ENCODE peak calls at places on chromosomes 11 and 22, in nine cellular contexts. X is endothelial cell of umbilical vein, S is nephron progenitor cell, V is heart left ventricle, H is AG09319, F is spleen, O is K562, E is fibroblast of mammary gland, W is omental fat pad. Z is an unnamed sample.

GRCh38 chr11:64089915-64090810 is 54.4 kb downstream of the FLRT1 start:
- DNase-seq in S (no peak), F (no peak), H (no peak), X (no peak), W (no peak), V (no peak), E (no peak), O (no peak), Z (no peak)

GRCh38 chr11:74417860-74418508 is 19.8 kb upstream of the PGM2L1 start:
- DNase-seq in E (no peak), H (no peak), X (peak), F (no peak), O (no peak), V (no peak), W (no peak), S (peak), Z (no peak)

GRCh38 chr22:43820671-43821305 is 8.7 kb upstream of the EFCAB6 start:
- DNase-seq in E (no peak), H (no peak), O (no peak), X (no peak), F (no peak), V (peak), S (no peak), W (no peak), Z (no peak)

GRCh38 chr22:30260682-30261081 is 6.0 kb downstream of the OSM start:
- DNase-seq in S (no peak), E (no peak), F (no peak), V (no peak), O (no peak), X (no peak), W (no peak), H (no peak), Z (no peak)

GRCh38 chr11:107472966-107473365 is 15.3 kb upstream of the CWF19L2 start:
- DNase-seq in V (no peak), X (no peak), H (no peak), O (no peak), F (no peak), E (no peak), S (no peak), W (no peak), Z (no peak)

GRCh38 chr11:128367573-128367972 is 219.8 kb downstream of the ETS1 start:
- DNase-seq in X (no peak), E (no peak), F (no peak), H (no peak), S (no peak), O (no peak), W (no peak), V (no peak), Z (no peak)

GRCh38 chr11:90343670-90344069 is 120.8 kb upstream of the CHORDC1 start:
- DNase-seq in H (no peak), E (no peak), V (no peak), X (no peak), W (no peak), F (no peak), S (no peak), O (no peak), Z (no peak)

GRCh38 chr22:30605449-30606110 is 1.4 kb upstream of the TCN2 start:
- DNase-seq in S (peak), X (peak), F (no peak), E (peak), H (no peak), W (peak), V (no peak), O (peak), Z (no peak)

GRCh38 chr11:121706884-121707283 is 254.1 kb upstream of the SORL1-AS1 start:
- DNase-seq in V (no peak), W (no peak), E (no peak), S (no peak), O (no peak), F (no peak), X (no peak), H (no peak), Z (no peak)

GRCh38 chr11:35148163-35148562 is 9.2 kb downstream of the CD44 start:
- DNase-seq in E (no peak), H (no peak), O (no peak), S (no peak), F (no peak), W (no peak), V (no peak), X (no peak), Z (no peak)

GRCh38 chr11:19648321-19648720 is 64.3 kb upstream of the NAV2 start:
- DNase-seq in O (no peak), E (no peak), W (no peak), X (no peak), V (no peak), S (no peak), H (no peak), F (no peak), Z (no peak)

GRCh38 chr11:123548774-123549173 is 105.7 kb downstream of the SCN3B start:
- DNase-seq in O (no peak), V (no peak), S (no peak), F (no peak), W (no peak), E (no peak), X (no peak), H (no peak), Z (no peak)

GRCh38 chr11:123246749-123247497 is 51.9 kb upstream of the CLMP start:
- DNase-seq in H (peak), F (peak), S (peak), E (peak), V (peak), O (peak), X (peak), W (peak), Z (no peak)

GRCh38 chr11:3128356-3129180 is 36.5 kb downstream of the OSBPL5 start:
- DNase-seq in X (no peak), V (peak), S (no peak), O (no peak), F (peak), E (no peak), W (no peak), H (no peak), Z (no peak)

GRCh38 chr22:43506487-43506886 is 94.7 kb downstream of the MPPED1 start:
- DNase-seq in E (no peak), V (no peak), O (no peak), H (no peak), W (no peak), F (no peak), X (no peak), S (no peak), Z (no peak)

GRCh38 chr22:23537421-23537820 is 42.7 kb downstream of the IGLL1 start:
- DNase-seq in H (no peak), E (no peak), X (no peak), F (peak), W (no peak), O (no peak), S (no peak), V (no peak), Z (no peak)

GRCh38 chr11:120569903-120570302 is 58.4 kb downstream of the GRIK4 start:
- DNase-seq in E (no peak), X (no peak), V (no peak), F (peak), W (no peak), S (no peak), O (no peak), H (no peak), Z (no peak)

GRCh38 chr22:40720538-40721256 is 41.4 kb downstream of the MCHR1 start:
- DNase-seq in F (no peak), V (no peak), S (no peak), H (no peak), X (no peak), E (peak), W (no peak), O (no peak), Z (no peak)

GRCh38 chr22:36759481-36760159 is 16.3 kb downstream of the IFT27 start:
- DNase-seq in W (no peak), H (no peak), E (no peak), O (no peak), S (no peak), X (no peak), F (peak), V (no peak), Z (no peak)

GRCh38 chr11:77203901-77204755 is 76.1 kb downstream of the MYO7A start:
- DNase-seq in V (no peak), O (no peak), X (no peak), S (no peak), E (no peak), H (no peak), F (peak), W (no peak), Z (no peak)

GRCh38 chr11:44861829-44862545 is 88.7 kb downstream of the TP53I11 start:
- DNase-seq in E (peak), S (no peak), H (peak), V (peak), F (peak), O (peak), W (peak), X (peak), Z (peak)

GRCh38 chr11:83713701-83714100 is 427.5 kb upstream of the CCDC90B start:
- DNase-seq in F (no peak), O (no peak), S (no peak), W (peak), H (no peak), E (peak), X (no peak), V (no peak), Z (no peak)

GRCh38 chr11:17563248-17563647 is 16.2 kb downstream of the OTOG start:
- DNase-seq in E (no peak), W (no peak), F (no peak), S (no peak), H (no peak), O (no peak), X (no peak), V (no peak), Z (no peak)

GRCh38 chr11:17561111-17561415 is 14.0 kb downstream of the OTOG start:
- DNase-seq in X (no peak), H (no peak), O (no peak), F (no peak), E (no peak), S (no peak), W (no peak), V (no peak), Z (no peak)

GRCh38 chr11:17563961-17564686 is 17.1 kb downstream of the OTOG start:
- DNase-seq in X (no peak), W (no peak), V (no peak), H (no peak), O (no peak), S (no peak), E (no peak), F (no peak), Z (no peak)

GRCh38 chr11:17561466-17562001 is 14.5 kb downstream of the OTOG start:
- DNase-seq in H (no peak), W (no peak), F (no peak), S (no peak), V (no peak), E (no peak), O (no peak), X (no peak), Z (no peak)

DNA sequence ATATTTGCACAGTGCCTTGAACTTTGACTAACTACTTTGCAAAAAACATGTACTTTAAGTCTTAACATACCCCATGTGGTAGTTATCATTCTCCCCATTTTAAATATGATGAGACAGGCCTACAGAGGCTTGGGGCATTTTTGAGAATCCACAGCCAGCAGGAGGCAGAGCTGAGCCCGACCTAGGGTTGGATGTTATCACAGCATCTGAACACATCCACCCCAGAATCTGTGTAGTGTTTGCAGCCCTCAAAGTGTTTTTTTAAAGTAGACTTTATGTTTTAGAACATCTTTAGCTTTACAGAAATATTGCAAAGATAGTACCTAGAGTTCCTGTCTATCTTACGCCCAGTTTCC is 17.6 kb downstream of the OTOG start:
- DNase-seq in O (peak), F (no peak), X (no peak), H (no peak), V (no peak), E (no peak), W (no peak), S (no peak), Z (no peak)
- TF ChIP-seq CTCF in O (peak), F (no peak), X (peak), H (no peak), V (peak), E (peak), W (no peak), S (peak), Z (peak)

GRCh38 chr11:65425971-65426838 is 3.6 kb downstream of the NEAT1 start:
- DNase-seq in W (no peak), F (no peak), X (peak), S (no peak), O (no peak), H (no peak), E (peak), V (no peak), Z (no peak)

GRCh38 chr11:65423516-65424199 is 1.1 kb downstream of the NEAT1 start:
- DNase-seq in H (no peak), F (peak), X (peak), O (no peak), V (peak), E (peak), W (no peak), S (no peak), Z (no peak)

GRCh38 chr11:65426839-65427690 is 4.5 kb downstream of the NEAT1 start:
- DNase-seq in H (no peak), O (no peak), S (no peak), V (no peak), F (peak), W (peak), X (peak), E (peak), Z (no peak)

GRCh38 chr11:65424200-65425104 is 1.9 kb downstream of the NEAT1 start:
- DNase-seq in E (peak), O (peak), V (peak), S (no peak), H (no peak), W (peak), F (peak), X (peak), Z (no peak)

DNA sequence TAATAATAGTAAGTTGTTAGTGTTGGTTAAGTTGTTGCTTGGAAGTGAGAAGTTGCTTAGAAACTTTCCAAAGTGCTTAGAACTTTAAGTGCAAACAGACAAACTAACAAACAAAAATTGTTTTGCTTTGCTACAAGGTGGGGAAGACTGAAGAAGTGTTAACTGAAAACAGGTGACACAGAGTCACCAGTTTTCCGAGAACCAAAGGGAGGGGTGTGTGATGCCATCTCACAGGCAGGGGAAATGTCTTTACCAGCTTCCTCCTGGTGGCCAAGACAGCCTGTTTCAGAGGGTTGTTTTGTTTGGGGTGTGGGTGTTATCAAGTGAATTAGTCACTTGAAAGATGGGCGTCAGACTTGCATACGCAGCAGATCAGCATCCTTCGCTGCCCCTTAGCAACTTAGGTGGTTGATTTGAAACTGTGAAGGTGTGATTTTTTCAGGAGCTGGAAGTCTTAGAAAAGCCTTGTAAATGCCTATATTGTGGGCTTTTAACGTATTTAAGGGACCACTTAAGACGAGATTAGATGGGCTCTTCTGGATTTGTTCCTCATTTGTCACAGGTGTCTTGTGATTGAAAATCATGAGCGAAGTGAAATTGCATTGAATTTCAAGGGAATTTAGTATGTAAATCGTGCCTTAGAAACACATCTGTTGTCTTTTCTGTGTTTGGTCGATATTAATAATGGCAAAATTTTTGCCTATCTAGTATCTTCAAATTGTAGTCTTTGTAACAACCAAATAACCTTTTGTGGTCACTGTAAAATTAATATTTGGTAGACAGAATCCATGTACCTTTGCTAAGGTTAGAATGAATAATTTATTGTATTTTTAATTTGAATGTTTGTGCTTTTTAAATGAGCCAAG is 2.7 kb downstream of the NEAT1 start:
- DNase-seq in E (peak), X (peak), F (peak), H (no peak), V (peak), O (no peak), W (no peak), S (no peak), Z (no peak)
- TF ChIP-seq CTCF in E (no peak), X (no peak), F (peak), H (no peak), V (no peak), O (peak), W (no peak), S (no peak), Z (peak)

DNA sequence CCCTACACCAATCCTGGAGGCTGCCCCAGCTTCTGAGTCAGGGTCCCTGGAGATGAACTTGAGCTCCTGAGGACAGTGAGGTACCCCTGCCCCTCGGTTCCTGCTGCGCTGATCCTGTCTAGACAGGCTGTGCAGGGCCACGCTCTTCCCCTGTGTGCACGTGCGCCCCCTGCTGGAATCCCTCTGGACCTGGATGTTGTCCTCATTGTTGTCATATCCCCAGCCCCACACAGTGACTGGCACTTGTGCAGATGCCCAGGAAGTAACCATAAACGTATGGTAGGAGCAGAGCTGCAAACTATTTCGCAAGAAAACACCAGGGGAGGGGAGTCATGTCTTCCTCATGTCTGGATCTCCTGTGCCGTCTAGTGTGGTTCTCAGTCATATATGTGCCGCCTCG is 114.7 kb downstream of the CRYBB2 start:
- DNase-seq in V (peak), X (peak), O (peak), S (peak), W (no peak), H (no peak), F (no peak), E (peak), Z (no peak)
- TF ChIP-seq CTCF in V (peak), X (peak), O (peak), S (peak), W (no peak), H (peak), F (peak), E (peak), Z (peak)

DNA sequence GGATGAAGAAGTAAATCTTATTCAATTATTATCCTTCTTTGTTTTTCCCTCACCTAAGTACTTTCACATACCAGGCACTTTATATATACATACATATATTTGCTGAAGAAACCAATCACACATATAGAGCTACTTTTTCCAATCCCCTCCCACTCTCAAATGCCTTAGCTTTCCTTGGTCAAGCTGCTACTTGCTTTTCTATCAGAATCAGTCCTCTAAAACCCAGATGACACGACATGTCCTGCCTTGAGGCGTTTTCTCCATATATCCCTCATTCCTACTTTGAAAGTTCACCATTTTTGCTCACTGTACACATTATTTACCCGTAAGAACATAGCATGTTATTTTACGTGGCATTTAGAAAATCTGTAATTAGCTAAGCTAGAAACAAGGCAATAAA is 5.4 kb downstream of the RAB38 start:
- DNase-seq in H (no peak), F (no peak), O (no peak), V (no peak), S (no peak), X (no peak), E (no peak), W (no peak), Z (no peak)
- TF ChIP-seq CTCF in H (no peak), F (no peak), O (no peak), V (no peak), S (no peak), X (no peak), E (no peak), W (no peak), Z (no peak)

GRCh38 chr22:46262449-46263207 is 515 bp downstream of the PKDREJ start:
- DNase-seq in E (peak), V (peak), S (peak), F (peak), H (no peak), O (no peak), X (peak), W (no peak), Z (no peak)
- TF ChIP-seq CTCF in E (no peak), V (peak), S (peak), F (peak), H (no peak), O (no peak), X (peak), W (no peak), Z (peak)

GRCh38 chr11:27231519-27231918 is 131.5 kb downstream of the CCDC34 start:
- DNase-seq in H (no peak), S (no peak), O (no peak), E (no peak), V (no peak), W (no peak), X (no peak), F (no peak), Z (no peak)

GRCh38 chr11:27237641-27238040 is 125.4 kb downstream of the CCDC34 start:
- DNase-seq in E (no peak), S (peak), O (no peak), F (no peak), X (no peak), H (no peak), V (no peak), W (no peak), Z (no peak)

GRCh38 chr11:27233654-27234042 is 129.4 kb downstream of the CCDC34 start:
- DNase-seq in H (no peak), S (no peak), X (no peak), E (no peak), O (no peak), F (no peak), W (no peak), V (no peak), Z (no peak)

GRCh38 chr11:27234961-27235360 is 128.1 kb downstream of the CCDC34 start:
- DNase-seq in O (no peak), X (no peak), S (no peak), E (no peak), H (no peak), V (no peak), W (no peak), F (no peak), Z (no peak)

GRCh38 chr11:27234043-27234668 is 128.9 kb downstream of the CCDC34 start:
- DNase-seq in E (peak), H (peak), O (no peak), W (no peak), F (peak), V (peak), S (peak), X (no peak), Z (peak)
- TF ChIP-seq CTCF in E (peak), H (no peak), O (no peak), W (no peak), F (no peak), V (no peak), S (no peak), X (no peak), Z (peak)

GRCh38 chr11:8340299-8340698 is 76.6 kb upstream of the LMO1 start:
- DNase-seq in V (peak), H (no peak), S (no peak), W (no peak), X (no peak), F (no peak), E (no peak), O (no peak), Z (no peak)
- TF ChIP-seq CTCF in V (no peak), H (no peak), S (no peak), W (no peak), X (no peak), F (no peak), E (no peak), O (no peak), Z (no peak)

GRCh38 chr11:117366183-117366582 is 38.5 kb downstream of the CEP164 start:
- DNase-seq in X (no peak), H (no peak), F (no peak), S (no peak), E (no peak), O (no peak), V (no peak), W (no peak), Z (no peak)
- TF ChIP-seq CTCF in X (no peak), H (no peak), F (no peak), S (no peak), E (no peak), O (no peak), V (no peak), W (no peak), Z (no peak)

Z was measured in BJ.